ENCODE peak calls at places on chromosomes 7 and 10, in four cellular contexts. Y is GM12891, B is G401, M is NCI-H748 treated with DMSO at 0.1 percent for 48 hours. G is an unnamed sample.
A peak's percentile ranks its signal among the peaks of the same experiment; 100 is the strongest.

GRCh38 chr7:99624487-99624886 is 7.7 kb downstream of the ZSCAN25 start:
- DNase-seq in Y (no peak), B (no peak), M (no peak), G (no peak)

GRCh38 chr7:129571201-129571600 is 40.3 kb upstream of the NRF1 start:
- DNase-seq in Y (no peak), B (no peak), M (no peak), G (no peak)

GRCh38 chr10:50419756-50420155 is 168.4 kb upstream of the ASAH2 start:
- DNase-seq in Y (no peak), B (no peak), M (no peak), G (no peak)

GRCh38 chr10:72016608-72017310 is 52.6 kb downstream of the CHST3 start:
- DNase-seq in Y (no peak), B (no peak), M (no peak), G (peak; percentile 85)

GRCh38 chr10:110850990-110851389 is 20.7 kb upstream of the PDCD4 start:
- DNase-seq in Y (no peak), B (no peak), M (no peak), G (no peak)

GRCh38 chr7:44224216-44224950 is 23.6 kb downstream of the YKT6 start:
- DNase-seq in Y (no peak), B (no peak), M (peak; percentile 16), G (no peak)

GRCh38 chr10:90998733-90999511 is 78.0 kb upstream of the ANKRD1 start:
- DNase-seq in Y (no peak), B (no peak), M (no peak), G (peak; percentile 62)

GRCh38 chr10:90621577-90621976 is 236.3 kb downstream of the HTR7 start:
- DNase-seq in Y (no peak), B (no peak), M (no peak), G (peak; percentile 32)

GRCh38 chr10:101438881-101439391 is 85.0 kb downstream of the BTRC start:
- DNase-seq in Y (no peak), B (no peak), M (no peak), G (no peak)

GRCh38 chr10:79189853-79190435 is 121.2 kb downstream of the ZMIZ1 start:
- DNase-seq in Y (no peak), B (no peak), M (no peak), G (peak; percentile 95)

GRCh38 chr7:157500171-157500960 is 163.6 kb downstream of the DNAJB6 start:
- DNase-seq in Y (no peak), B (no peak), M (no peak), G (peak; percentile 43)

GRCh38 chr7:138865843-138866242 is 67.8 kb upstream of the ATP6V0A4 start:
- DNase-seq in Y (no peak), B (no peak), M (no peak), G (peak; percentile 72)

GRCh38 chr10:117454502-117454901 is 79.3 kb upstream of the PDZD8 start:
- DNase-seq in Y (no peak), B (no peak), M (no peak), G (peak; percentile 71)

GRCh38 chr10:91493313-91493712 is 83.2 kb downstream of the HECTD2 start:
- DNase-seq in Y (no peak), B (no peak), M (peak; percentile 0), G (peak; percentile 62)

GRCh38 chr10:82267465-82267864 is 392.5 kb downstream of the NRG3 start:
- DNase-seq in Y (no peak), B (no peak), M (no peak), G (no peak)

GRCh38 chr10:86556933-86557649 is 35.5 kb upstream of the WAPL start:
- DNase-seq in Y (no peak), B (no peak), M (peak; percentile 81), G (no peak)

G was measured in osteoblast.